ENCODE peak calls at places on chromosomes 6 and 20, in eight cellular contexts. One of them, this sample, is unnamed.

GRCh38 chr20:25059866-25060465 is 2.0 kb upstream of the ACSS1 start:
- DNase-seq in tibial nerve: no peak
- DNase-seq in type B pancreatic cell: no peak
- DNase-seq in AG04450: no peak
- DNase-seq in NB4: no peak
- DNase-seq in lower leg skin: peak
- DNase-seq in mammary epithelial cell: no peak
- DNase-seq in omental fat pad: no peak
- DNase-seq in this sample: no peak

GRCh38 chr20:42565106-42565990 is 624.4 kb downstream of the PTPRT start:
- DNase-seq in tibial nerve: no peak
- DNase-seq in type B pancreatic cell: no peak
- DNase-seq in AG04450: no peak
- DNase-seq in NB4: no peak
- DNase-seq in lower leg skin: no peak
- DNase-seq in mammary epithelial cell: no peak
- DNase-seq in omental fat pad: no peak
- DNase-seq in this sample: no peak

GRCh38 chr20:46344488-46345162 is 36.3 kb upstream of the CDH22 start:
- DNase-seq in tibial nerve: no peak
- DNase-seq in type B pancreatic cell: no peak
- DNase-seq in AG04450: no peak
- DNase-seq in NB4: no peak
- DNase-seq in lower leg skin: no peak
- DNase-seq in mammary epithelial cell: no peak
- DNase-seq in omental fat pad: no peak
- DNase-seq in this sample: no peak

GRCh38 chr6:107682721-107683120 is 141.4 kb downstream of the SCML4 start:
- DNase-seq in tibial nerve: no peak
- DNase-seq in type B pancreatic cell: no peak
- DNase-seq in AG04450: no peak
- DNase-seq in NB4: no peak
- DNase-seq in lower leg skin: no peak
- DNase-seq in mammary epithelial cell: no peak
- DNase-seq in omental fat pad: no peak
- DNase-seq in this sample: no peak

GRCh38 chr6:131733376-131734016 is 22.7 kb upstream of the CTAGE9 start:
- DNase-seq in tibial nerve: no peak
- DNase-seq in type B pancreatic cell: no peak
- DNase-seq in AG04450: no peak
- DNase-seq in NB4: peak
- DNase-seq in lower leg skin: no peak
- DNase-seq in mammary epithelial cell: peak
- DNase-seq in omental fat pad: no peak
- DNase-seq in this sample: no peak

GRCh38 chr20:7358670-7359069 is 581.6 kb downstream of the HAO1 start:
- DNase-seq in tibial nerve: no peak
- DNase-seq in type B pancreatic cell: no peak
- DNase-seq in AG04450: no peak
- DNase-seq in NB4: no peak
- DNase-seq in lower leg skin: no peak
- DNase-seq in mammary epithelial cell: no peak
- DNase-seq in omental fat pad: no peak
- DNase-seq in this sample: no peak

GRCh38 chr6:118768904-118769325 is 117.5 kb upstream of the CEP85L start:
- DNase-seq in tibial nerve: peak
- DNase-seq in type B pancreatic cell: no peak
- DNase-seq in AG04450: no peak
- DNase-seq in NB4: peak
- DNase-seq in lower leg skin: no peak
- DNase-seq in mammary epithelial cell: peak
- DNase-seq in omental fat pad: no peak
- DNase-seq in this sample: no peak

GRCh38 chr20:8082999-8083398 is 49.1 kb upstream of the PLCB1 start:
- DNase-seq in tibial nerve: peak
- DNase-seq in type B pancreatic cell: no peak
- DNase-seq in AG04450: no peak
- DNase-seq in NB4: peak
- DNase-seq in lower leg skin: no peak
- DNase-seq in mammary epithelial cell: no peak
- DNase-seq in omental fat pad: no peak
- DNase-seq in this sample: no peak

GRCh38 chr20:40326794-40327193 is 362.2 kb downstream of the MAFB start:
- DNase-seq in tibial nerve: no peak
- DNase-seq in type B pancreatic cell: no peak
- DNase-seq in AG04450: no peak
- DNase-seq in NB4: peak
- DNase-seq in lower leg skin: no peak
- DNase-seq in mammary epithelial cell: no peak
- DNase-seq in omental fat pad: no peak
- DNase-seq in this sample: no peak

GRCh38 chr20:47857142-47857993 is 72.1 kb upstream of the SULF2 start:
- DNase-seq in tibial nerve: no peak
- DNase-seq in type B pancreatic cell: no peak
- DNase-seq in AG04450: no peak
- DNase-seq in NB4: peak
- DNase-seq in lower leg skin: no peak
- DNase-seq in mammary epithelial cell: peak
- DNase-seq in omental fat pad: no peak
- DNase-seq in this sample: no peak

GRCh38 chr6:89311853-89312531 is 3.1 kb downstream of the GABRR2 start:
- DNase-seq in tibial nerve: peak
- DNase-seq in type B pancreatic cell: no peak
- DNase-seq in AG04450: no peak
- DNase-seq in NB4: peak
- DNase-seq in lower leg skin: peak
- DNase-seq in mammary epithelial cell: no peak
- DNase-seq in omental fat pad: peak
- DNase-seq in this sample: peak

GRCh38 chr20:17560344-17561074 is 9.4 kb upstream of the DSTN start:
- DNase-seq in tibial nerve: no peak
- DNase-seq in type B pancreatic cell: no peak
- DNase-seq in AG04450: no peak
- DNase-seq in NB4: no peak
- DNase-seq in lower leg skin: no peak
- DNase-seq in mammary epithelial cell: no peak
- DNase-seq in omental fat pad: no peak
- DNase-seq in this sample: no peak

GRCh38 chr20:62646851-62647520 is 4.7 kb downstream of the SLCO4A1 start:
- DNase-seq in tibial nerve: no peak
- DNase-seq in type B pancreatic cell: no peak
- DNase-seq in AG04450: no peak
- DNase-seq in NB4: no peak
- DNase-seq in lower leg skin: no peak
- DNase-seq in mammary epithelial cell: no peak
- DNase-seq in omental fat pad: no peak
- DNase-seq in this sample: no peak

GRCh38 chr6:138844203-138844602 is 48.3 kb downstream of the ECT2L start:
- DNase-seq in tibial nerve: peak
- DNase-seq in type B pancreatic cell: no peak
- DNase-seq in AG04450: peak
- DNase-seq in NB4: no peak
- DNase-seq in lower leg skin: no peak
- DNase-seq in mammary epithelial cell: no peak
- DNase-seq in omental fat pad: no peak
- DNase-seq in this sample: no peak

GRCh38 chr20:53074811-53075314 is 102.7 kb downstream of the TSHZ2 start:
- DNase-seq in tibial nerve: no peak
- DNase-seq in type B pancreatic cell: no peak
- DNase-seq in AG04450: no peak
- DNase-seq in NB4: no peak
- DNase-seq in lower leg skin: no peak
- DNase-seq in mammary epithelial cell: peak
- DNase-seq in omental fat pad: no peak
- DNase-seq in this sample: no peak

GRCh38 chr20:62361799-62362589 is 5.1 kb downstream of the LAMA5 start:
- DNase-seq in tibial nerve: no peak
- DNase-seq in type B pancreatic cell: no peak
- DNase-seq in AG04450: no peak
- DNase-seq in NB4: no peak
- DNase-seq in lower leg skin: peak
- DNase-seq in mammary epithelial cell: no peak
- DNase-seq in omental fat pad: no peak
- DNase-seq in this sample: peak

GRCh38 chr6:85580878-85581267 is 12.8 kb downstream of the SNX14 start:
- DNase-seq in tibial nerve: no peak
- DNase-seq in type B pancreatic cell: no peak
- DNase-seq in AG04450: no peak
- DNase-seq in NB4: no peak
- DNase-seq in lower leg skin: no peak
- DNase-seq in mammary epithelial cell: peak
- DNase-seq in omental fat pad: no peak
- DNase-seq in this sample: no peak

DNA sequence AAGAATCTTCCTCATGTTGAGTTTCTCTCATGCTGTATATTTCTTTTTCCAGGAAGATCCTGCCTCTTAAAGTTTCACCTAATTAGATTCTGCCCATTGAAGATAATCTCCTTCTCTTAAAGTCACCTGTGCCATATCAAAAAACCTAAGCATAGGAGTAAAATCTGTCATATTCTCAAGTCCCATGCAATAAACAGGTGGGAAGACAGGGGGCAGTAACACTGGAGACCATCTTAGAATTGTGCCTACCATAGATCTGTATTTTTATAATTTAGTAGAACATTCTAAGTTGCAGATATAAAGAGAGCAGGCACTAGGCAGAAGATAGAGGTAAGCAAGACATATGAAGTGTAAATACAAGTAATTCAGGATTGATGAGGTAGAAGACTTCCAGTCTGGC is 763.5 kb upstream of the MANEA start:
- DNase-seq in tibial nerve: no peak
- DNase-seq in type B pancreatic cell: no peak
- DNase-seq in AG04450: no peak
- DNase-seq in NB4: no peak
- DNase-seq in lower leg skin: no peak
- DNase-seq in mammary epithelial cell: no peak
- DNase-seq in omental fat pad: no peak
- DNase-seq in this sample: no peak
- TF ChIP-seq CTCF in tibial nerve: no peak
- TF ChIP-seq CTCF in type B pancreatic cell: peak
- TF ChIP-seq CTCF in AG04450: no peak
- TF ChIP-seq CTCF in NB4: peak
- TF ChIP-seq CTCF in lower leg skin: no peak
- TF ChIP-seq CTCF in mammary epithelial cell: no peak
- TF ChIP-seq CTCF in omental fat pad: no peak
- TF ChIP-seq CTCF in this sample: no peak

DNA sequence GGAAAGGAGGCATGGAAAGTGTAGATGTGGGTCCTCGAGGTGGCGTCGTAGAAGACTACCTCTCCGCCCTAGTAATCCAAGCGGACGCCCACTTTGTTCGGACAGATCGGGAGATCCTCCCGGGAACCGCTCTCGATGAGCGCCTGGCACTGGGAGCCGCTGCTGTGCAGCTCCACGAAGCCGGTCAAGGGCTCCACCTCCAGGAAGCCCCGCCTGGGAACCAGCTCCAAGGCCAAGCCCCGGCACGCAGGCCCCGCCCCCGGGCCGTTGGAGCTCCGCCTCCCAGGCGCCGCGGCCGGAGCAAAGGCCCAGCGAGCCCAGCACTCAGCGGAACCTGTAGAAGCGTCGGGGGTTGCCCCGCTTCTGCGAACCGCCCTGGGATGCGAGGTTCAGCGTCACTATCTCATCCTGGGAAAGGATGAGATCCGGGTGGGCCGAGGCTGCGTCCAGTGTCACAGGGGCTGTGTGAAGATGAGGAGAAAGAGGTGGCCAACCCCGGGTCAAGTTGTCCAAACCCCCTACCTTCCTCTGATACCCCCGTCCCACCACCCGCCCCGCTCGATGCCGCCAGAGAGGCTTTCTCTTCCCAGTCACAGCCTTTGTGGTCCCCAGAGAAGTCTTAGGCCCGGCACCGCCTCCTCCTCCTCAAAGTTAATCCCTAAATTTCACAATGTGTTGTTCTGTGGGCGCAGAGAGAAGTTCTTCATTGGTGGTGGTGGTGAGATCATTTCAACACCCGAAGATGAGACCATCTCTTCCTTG is 10.8 kb downstream of the TRIM31 start:
- DNase-seq in tibial nerve: peak
- DNase-seq in type B pancreatic cell: peak
- DNase-seq in AG04450: peak
- DNase-seq in NB4: peak
- DNase-seq in lower leg skin: peak
- DNase-seq in mammary epithelial cell: peak
- DNase-seq in omental fat pad: peak
- DNase-seq in this sample: peak
- TF ChIP-seq CTCF in tibial nerve: no peak
- TF ChIP-seq CTCF in type B pancreatic cell: no peak
- TF ChIP-seq CTCF in AG04450: no peak
- TF ChIP-seq CTCF in NB4: no peak
- TF ChIP-seq CTCF in lower leg skin: no peak
- TF ChIP-seq CTCF in mammary epithelial cell: peak
- TF ChIP-seq CTCF in omental fat pad: no peak
- TF ChIP-seq CTCF in this sample: peak

DNA sequence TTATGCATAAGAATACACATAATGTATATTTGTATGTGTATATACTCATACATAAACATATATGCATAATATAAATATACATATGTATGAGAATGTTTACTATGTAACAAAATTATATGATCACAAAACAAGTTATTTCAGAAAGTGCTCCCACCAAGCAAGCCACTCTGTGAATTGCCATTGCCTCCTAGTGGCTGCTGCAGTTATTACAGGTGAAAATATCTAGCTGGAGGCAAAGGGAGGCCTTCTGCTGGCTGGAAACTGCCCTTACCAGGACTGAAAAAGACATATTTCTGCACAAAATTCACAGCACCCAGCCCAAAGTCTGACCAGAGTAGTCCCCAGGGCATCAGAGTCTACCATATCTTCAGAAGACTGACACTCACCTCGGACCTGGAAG is 14.4 kb upstream of the ADAM33 start:
- DNase-seq in tibial nerve: no peak
- DNase-seq in type B pancreatic cell: no peak
- DNase-seq in AG04450: no peak
- DNase-seq in NB4: peak
- DNase-seq in lower leg skin: no peak
- DNase-seq in mammary epithelial cell: no peak
- DNase-seq in omental fat pad: no peak
- DNase-seq in this sample: no peak
- TF ChIP-seq CTCF in tibial nerve: no peak
- TF ChIP-seq CTCF in type B pancreatic cell: peak
- TF ChIP-seq CTCF in AG04450: peak
- TF ChIP-seq CTCF in NB4: peak
- TF ChIP-seq CTCF in lower leg skin: no peak
- TF ChIP-seq CTCF in mammary epithelial cell: peak
- TF ChIP-seq CTCF in omental fat pad: no peak
- TF ChIP-seq CTCF in this sample: peak

GRCh38 chr6:52263709-52264320 is 19.5 kb upstream of the IL17F start:
- DNase-seq in tibial nerve: peak
- DNase-seq in type B pancreatic cell: peak
- DNase-seq in AG04450: peak
- DNase-seq in NB4: peak
- DNase-seq in lower leg skin: no peak
- DNase-seq in mammary epithelial cell: peak
- DNase-seq in omental fat pad: no peak
- DNase-seq in this sample: peak
- TF ChIP-seq CTCF in tibial nerve: peak
- TF ChIP-seq CTCF in type B pancreatic cell: peak
- TF ChIP-seq CTCF in AG04450: peak
- TF ChIP-seq CTCF in NB4: peak
- TF ChIP-seq CTCF in lower leg skin: no peak
- TF ChIP-seq CTCF in mammary epithelial cell: peak
- TF ChIP-seq CTCF in omental fat pad: no peak
- TF ChIP-seq CTCF in this sample: peak